ENCODE peak calls at places on chromosomes 12 and 14, in eight cellular contexts. E, I, W, M, V, O, K and Z are unnamed samples.

GRCh38 chr12:47307680-47308399 is 228.1 kb upstream of the AMIGO2 start:
- DNase-seq in E (peak; percentile 26), I (peak; percentile 57), W (no peak), M (no peak), V (peak; percentile 31), O (peak; percentile 61), K (no peak), Z (peak; percentile 17)

GRCh38 chr12:31226639-31227038 is 99.3 kb downstream of the SINHCAF start:
- DNase-seq in E (no peak), I (no peak), W (no peak), M (no peak), V (no peak), O (no peak), K (no peak), Z (no peak)

GRCh38 chr12:7019043-7019569 is 830 bp upstream of the LPCAT3 start:
- DNase-seq in E (no peak), I (no peak), W (no peak), M (no peak), V (no peak), O (peak; percentile 10), K (no peak), Z (no peak)

GRCh38 chr12:54658306-54659264 is 10.4 kb upstream of the DCD start:
- DNase-seq in E (no peak), I (no peak), W (no peak), M (no peak), V (no peak), O (peak; percentile 2), K (no peak), Z (peak; percentile 32)

GRCh38 chr14:77318006-77318553 is 2.6 kb downstream of the POMT2 start:
- DNase-seq in E (no peak), I (no peak), W (no peak), M (no peak), V (no peak), O (no peak), K (no peak), Z (no peak)

GRCh38 chr12:26740991-26741390 is 92.0 kb downstream of the ITPR2 start:
- DNase-seq in E (no peak), I (no peak), W (no peak), M (no peak), V (no peak), O (no peak), K (no peak), Z (no peak)

GRCh38 chr12:116370004-116370404 is 92.5 kb upstream of the MED13L start:
- DNase-seq in E (no peak), I (no peak), W (no peak), M (no peak), V (no peak), O (peak; percentile 57), K (no peak), Z (no peak)

GRCh38 chr12:110785240-110785639 is 42.5 kb upstream of the PPP1CC start:
- DNase-seq in E (no peak), I (no peak), W (no peak), M (no peak), V (no peak), O (no peak), K (no peak), Z (no peak)

GRCh38 chr12:106739318-106739717 is 35.2 kb upstream of the RIC8B start:
- DNase-seq in E (no peak), I (no peak), W (no peak), M (no peak), V (no peak), O (no peak), K (no peak), Z (no peak)

GRCh38 chr14:30291216-30291615 is 267.7 kb upstream of the G2E3 start:
- DNase-seq in E (no peak), I (no peak), W (no peak), M (no peak), V (no peak), O (peak; percentile 69), K (no peak), Z (no peak)

GRCh38 chr12:22334696-22335290 is at the start of gene ST8SIA1:
- DNase-seq in E (peak; percentile 57), I (peak; percentile 67), W (peak; percentile 51), M (peak; percentile 23), V (peak; percentile 61), O (peak; percentile 54), K (no peak), Z (peak; percentile 46)

GRCh38 chr14:61076531-61076930 is 95.5 kb downstream of the SLC38A6 start:
- DNase-seq in E (no peak), I (no peak), W (no peak), M (no peak), V (no peak), O (peak; percentile 36), K (no peak), Z (no peak)

GRCh38 chr14:102554835-102555819 is 37.3 kb upstream of the RCOR1 start:
- DNase-seq in E (peak; percentile 39), I (peak; percentile 61), W (no peak), M (peak; percentile 39), V (peak; percentile 30), O (peak; percentile 69), K (peak; percentile 37), Z (peak; percentile 43)

GRCh38 chr14:39492267-39492666 is 60.0 kb upstream of the FBXO33 start:
- DNase-seq in E (no peak), I (no peak), W (no peak), M (no peak), V (no peak), O (peak; percentile 56), K (no peak), Z (no peak)

GRCh38 chr14:63986789-63987533 is 134.2 kb downstream of the SYNE2 start:
- DNase-seq in E (no peak), I (no peak), W (no peak), M (no peak), V (no peak), O (peak; percentile 92), K (no peak), Z (no peak)

GRCh38 chr14:56216631-56217379 is 98.6 kb downstream of the PELI2 start:
- DNase-seq in E (no peak), I (no peak), W (no peak), M (peak; percentile 58), V (no peak), O (peak; percentile 70), K (no peak), Z (no peak)

GRCh38 chr12:91179315-91179714 is 3.3 kb downstream of the DCN start:
- DNase-seq in E (no peak), I (no peak), W (no peak), M (peak; percentile 64), V (no peak), O (peak; percentile 60), K (no peak), Z (no peak)

GRCh38 chr14:100405752-100406455 is 82.8 kb downstream of the SLC25A47 start:
- DNase-seq in E (no peak), I (no peak), W (no peak), M (no peak), V (no peak), O (no peak), K (no peak), Z (no peak)